ENCODE peak calls at places on chromosome 3, in seven cellular contexts. D is NCI-H510A; R is activated CD8-positive, alpha-beta memory T cell treated with anti-CD3 and anti-CD28 coated beads for 24 hours; P is AG08395; A is left cardiac atrium; T is stimulated activated CD8-positive, alpha-beta memory T cell treated with anti-CD3 and anti-CD28 coated beads, Interleukin-2, amount 100 ng/mL, for 1 hour; J is H54. F is an unnamed sample.

GRCh38 chr3:161559177-161559998 is 62.8 kb downstream of the OTOL1 start:
- DNase-seq in D (peak; percentile 2), R (no peak), P (peak; percentile 13), A (no peak), T (no peak), J (no peak), F (peak; percentile 10)

GRCh38 chr3:149371001-149371722 is 6.3 kb downstream of the TM4SF1 start:
- DNase-seq in D (no peak), R (no peak), P (no peak), A (no peak), T (no peak), J (no peak), F (no peak)

GRCh38 chr3:177478170-177478859 is 281.0 kb upstream of the TBL1XR1 start:
- DNase-seq in D (no peak), R (no peak), P (peak; percentile 83), A (no peak), T (no peak), J (peak; percentile 30), F (no peak)

GRCh38 chr3:143171141-143171651 is 51.6 kb downstream of the CHST2 start:
- DNase-seq in D (no peak), R (no peak), P (no peak), A (no peak), T (no peak), J (no peak), F (no peak)

GRCh38 chr3:106765342-106765741 is 611.9 kb upstream of the CCDC54 start:
- DNase-seq in D (no peak), R (no peak), P (no peak), A (no peak), T (no peak), J (peak; percentile 31), F (no peak)

GRCh38 chr3:98599647-98600411 is 6.4 kb upstream of the CPOX start:
- DNase-seq in D (no peak), R (no peak), P (no peak), A (no peak), T (no peak), J (no peak), F (no peak)

GRCh38 chr3:177602601-177603136 is 405.4 kb upstream of the TBL1XR1 start:
- DNase-seq in D (no peak), R (no peak), P (peak; percentile 16), A (no peak), T (no peak), J (no peak), F (no peak)

GRCh38 chr3:47985376-47985775 is 30.8 kb downstream of the MAP4 start:
- DNase-seq in D (no peak), R (no peak), P (peak; percentile 17), A (no peak), T (no peak), J (no peak), F (no peak)

GRCh38 chr3:172384836-172385235 is 63.4 kb downstream of the GHSR start:
- DNase-seq in D (no peak), R (no peak), P (no peak), A (no peak), T (no peak), J (no peak), F (no peak)

GRCh38 chr3:115092220-115092791 is 54.8 kb downstream of the ZBTB20 start:
- DNase-seq in D (peak; percentile 2), R (peak; percentile 74), P (peak; percentile 80), A (peak; percentile 61), T (peak; percentile 7), J (no peak), F (peak; percentile 36)

GRCh38 chr3:134314588-134315285 is 59.5 kb downstream of the AMOTL2 start:
- DNase-seq in D (no peak), R (peak; percentile 47), P (no peak), A (no peak), T (no peak), J (no peak), F (no peak)

GRCh38 chr3:196292281-196292923 is 4.9 kb upstream of the PCYT1A start:
- DNase-seq in D (no peak), R (no peak), P (no peak), A (no peak), T (no peak), J (no peak), F (no peak)

GRCh38 chr3:69063636-69064035 is 11.5 kb upstream of the TMF1 start:
- DNase-seq in D (no peak), R (no peak), P (no peak), A (no peak), T (no peak), J (no peak), F (no peak)

GRCh38 chr3:49733551-49733950 is 9.8 kb upstream of the GMPPB start:
- DNase-seq in D (no peak), R (no peak), P (no peak), A (no peak), T (no peak), J (no peak), F (no peak)

GRCh38 chr3:160929595-160929994 is 173.6 kb downstream of the PPM1L start:
- DNase-seq in D (no peak), R (no peak), P (peak; percentile 17), A (peak; percentile 50), T (no peak), J (no peak), F (peak; percentile 30)

GRCh38 chr3:138474163-138474562 is 39.7 kb downstream of the ESYT3 start:
- DNase-seq in D (peak; percentile 62), R (no peak), P (no peak), A (no peak), T (no peak), J (no peak), F (no peak)

GRCh38 chr3:122794779-122795673 is at the start of gene SLC49A4:
- DNase-seq in D (no peak), R (peak; percentile 88), P (peak; percentile 94), A (peak; percentile 79), T (peak; percentile 37), J (peak; percentile 85), F (peak; percentile 92)

GRCh38 chr3:184075901-184076300 is 21.0 kb upstream of the HTR3E start:
- DNase-seq in D (no peak), R (no peak), P (no peak), A (no peak), T (no peak), J (no peak), F (no peak)

GRCh38 chr3:107973152-107973551 is 117.7 kb downstream of the CD47 start:
- DNase-seq in D (no peak), R (no peak), P (peak; percentile 22), A (no peak), T (no peak), J (no peak), F (no peak)

GRCh38 chr3:178558637-178559036 is 22.4 kb downstream of the KCNMB2 start:
- DNase-seq in D (peak; percentile 48), R (no peak), P (no peak), A (no peak), T (no peak), J (no peak), F (no peak)